ENCODE peak calls at places on chromosomes 7 and 10, in four cellular contexts. K, H, G and S are unnamed samples.

GRCh38 chr7:32892521-32893224 is 1.1 kb upstream of the KBTBD2 start:
- DNase-seq in K (no peak), H (peak), G (no peak), S (no peak)

GRCh38 chr10:23373156-23373555 is 28.6 kb upstream of the C10orf67 start:
- DNase-seq in K (no peak), H (no peak), G (no peak), S (no peak)

GRCh38 chr10:96850825-96851224 is 18.7 kb downstream of the LCOR start:
- DNase-seq in K (no peak), H (no peak), G (no peak), S (no peak)

GRCh38 chr7:30028749-30029635 is 780 bp downstream of the PLEKHA8 start:
- DNase-seq in K (no peak), H (no peak), G (peak), S (no peak)

GRCh38 chr10:36591436-36591835 is 534.0 kb upstream of the ANKRD30A start:
- DNase-seq in K (no peak), H (no peak), G (no peak), S (no peak)

GRCh38 chr10:72353028-72353962 is 1.4 kb downstream of the DNAJB12 start:
- DNase-seq in K (no peak), H (peak), G (no peak), S (no peak)

GRCh38 chr10:59949608-59950007 is 43.3 kb upstream of the CCDC6 start:
- DNase-seq in K (no peak), H (no peak), G (no peak), S (no peak)

GRCh38 chr10:1043532-1043995 is 5.4 kb downstream of the IDI1 start:
- DNase-seq in K (peak), H (no peak), G (no peak), S (no peak)

GRCh38 chr7:34019431-34019830 is 114.1 kb downstream of the BMPER start:
- DNase-seq in K (no peak), H (no peak), G (no peak), S (no peak)

GRCh38 chr7:33904680-33905388 is 505 bp upstream of the BMPER start:
- DNase-seq in K (no peak), H (peak), G (peak), S (peak)

GRCh38 chr10:29063806-29064644 is 224.8 kb upstream of the LYZL1 start:
- DNase-seq in K (no peak), H (no peak), G (peak), S (no peak)

GRCh38 chr10:106772957-106773356 is 391.5 kb downstream of the SORCS1 start:
- DNase-seq in K (no peak), H (no peak), G (no peak), S (no peak)

GRCh38 chr7:43954524-43955228 is 28.4 kb downstream of the UBE2D4 start:
- DNase-seq in K (peak), H (peak), G (peak), S (peak)

GRCh38 chr7:115561341-115562110 is 469.0 kb downstream of the TFEC start:
- DNase-seq in K (no peak), H (no peak), G (no peak), S (no peak)

GRCh38 chr7:44673771-44674170 is 67.3 kb downstream of the OGDH start:
- DNase-seq in K (no peak), H (no peak), G (no peak), S (no peak)

GRCh38 chr10:48748573-48748972 is 63.9 kb downstream of the WDFY4 start:
- DNase-seq in K (no peak), H (no peak), G (no peak), S (no peak)

GRCh38 chr10:48750991-48751390 is 66.3 kb downstream of the WDFY4 start:
- DNase-seq in K (no peak), H (no peak), G (no peak), S (no peak)

GRCh38 chr10:48749254-48749787 is 64.6 kb downstream of the WDFY4 start:
- DNase-seq in K (no peak), H (no peak), G (no peak), S (no peak)

GRCh38 chr10:48750019-48750418 is 65.3 kb downstream of the WDFY4 start:
- DNase-seq in K (no peak), H (no peak), G (no peak), S (no peak)

DNA sequence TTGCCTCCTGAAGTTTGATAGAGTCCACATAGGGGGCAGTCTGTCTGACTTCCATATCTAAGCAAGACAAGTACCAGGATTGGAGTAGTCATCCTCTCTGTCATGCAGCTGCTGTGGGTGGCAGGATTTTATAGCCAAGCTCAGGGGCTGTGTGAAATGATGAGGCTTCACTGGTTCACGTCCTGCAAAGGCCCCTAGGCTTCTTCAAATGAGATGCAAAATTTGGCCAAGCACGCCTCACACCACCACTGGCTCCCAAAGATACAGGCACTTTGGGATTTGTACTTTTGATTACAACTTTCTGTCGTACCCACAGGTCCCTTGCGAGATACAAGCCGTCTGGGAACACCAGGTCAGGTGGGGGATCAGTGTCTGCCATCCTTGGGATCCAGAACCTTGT is 67.1 kb downstream of the WDFY4 start:
- DNase-seq in K (no peak), H (no peak), G (no peak), S (no peak)
- TF ChIP-seq TAF1 in K (no peak), H (no peak), G (no peak), S (no peak)

DNA sequence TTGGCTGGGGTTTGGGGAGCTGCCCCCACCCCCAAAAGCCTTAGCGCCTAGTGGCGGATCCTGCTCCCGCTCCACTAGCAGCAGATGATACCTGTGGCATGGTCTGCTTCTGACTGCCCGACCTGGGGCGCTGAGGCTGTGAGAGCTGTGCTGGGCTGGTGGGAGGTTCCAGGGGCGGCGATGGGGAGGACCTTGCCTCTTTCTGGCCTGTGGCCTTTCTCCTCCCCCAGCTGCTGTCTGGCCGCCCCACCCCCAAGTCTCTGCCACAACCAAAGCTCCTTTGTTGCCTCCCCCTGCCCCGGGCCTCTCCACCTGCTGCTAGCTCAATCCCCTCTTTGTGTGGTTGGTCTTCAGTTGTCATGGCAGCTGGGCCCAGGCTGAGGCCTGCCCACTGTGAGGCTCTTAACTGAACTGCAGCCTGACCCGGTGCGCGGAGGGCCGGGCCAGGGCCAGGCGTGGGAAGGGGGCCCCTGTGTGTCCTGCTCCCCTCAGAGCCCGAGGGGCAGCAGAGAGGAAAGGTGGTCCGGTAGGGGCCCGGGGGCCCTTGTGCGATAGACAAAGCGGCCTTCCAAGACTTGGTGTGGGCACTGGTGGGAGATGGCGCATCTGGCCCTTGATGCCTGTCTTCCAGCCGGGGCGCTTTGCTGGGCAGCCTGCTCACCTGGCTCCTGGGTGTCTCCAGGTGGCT is 4.7 kb downstream of the ZNF775 start:
- DNase-seq in K (no peak), H (peak), G (peak), S (no peak)
- TF ChIP-seq TAF1 in K (no peak), H (no peak), G (peak), S (no peak)

GRCh38 chr10:62543566-62543965 is 169.4 kb downstream of the ZNF365 start:
- DNase-seq in K (no peak), H (no peak), G (no peak), S (no peak)

GRCh38 chr10:62543981-62544380 is 169.8 kb downstream of the ZNF365 start:
- DNase-seq in K (no peak), H (no peak), G (no peak), S (no peak)

GRCh38 chr10:62545155-62545554 is 171.0 kb downstream of the ZNF365 start:
- DNase-seq in K (no peak), H (no peak), G (no peak), S (no peak)

GRCh38 chr10:62541811-62542210 is 167.6 kb downstream of the ZNF365 start:
- DNase-seq in K (no peak), H (no peak), G (no peak), S (no peak)

DNA sequence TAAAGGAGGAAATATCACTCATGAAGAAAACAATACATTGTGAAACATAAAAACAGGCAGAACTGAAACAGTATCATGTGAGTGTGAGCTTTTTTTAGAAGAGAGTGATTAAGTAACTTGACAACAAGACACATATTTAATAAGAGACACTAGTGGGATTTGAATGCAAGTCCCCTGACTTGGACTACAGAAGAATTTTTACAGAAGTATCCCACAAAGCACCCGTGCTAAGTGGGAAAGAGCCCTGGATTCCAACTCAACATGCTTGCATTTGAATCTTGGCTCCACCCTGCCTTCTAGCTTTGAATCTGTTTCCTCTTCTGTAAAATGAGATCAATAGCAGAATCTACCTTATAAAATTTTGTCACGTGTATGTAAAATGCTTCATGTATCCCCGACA is 166.2 kb downstream of the ZNF365 start:
- DNase-seq in K (no peak), H (no peak), G (no peak), S (no peak)
- TF ChIP-seq TAF1 in K (no peak), H (no peak), G (no peak), S (no peak)

DNA sequence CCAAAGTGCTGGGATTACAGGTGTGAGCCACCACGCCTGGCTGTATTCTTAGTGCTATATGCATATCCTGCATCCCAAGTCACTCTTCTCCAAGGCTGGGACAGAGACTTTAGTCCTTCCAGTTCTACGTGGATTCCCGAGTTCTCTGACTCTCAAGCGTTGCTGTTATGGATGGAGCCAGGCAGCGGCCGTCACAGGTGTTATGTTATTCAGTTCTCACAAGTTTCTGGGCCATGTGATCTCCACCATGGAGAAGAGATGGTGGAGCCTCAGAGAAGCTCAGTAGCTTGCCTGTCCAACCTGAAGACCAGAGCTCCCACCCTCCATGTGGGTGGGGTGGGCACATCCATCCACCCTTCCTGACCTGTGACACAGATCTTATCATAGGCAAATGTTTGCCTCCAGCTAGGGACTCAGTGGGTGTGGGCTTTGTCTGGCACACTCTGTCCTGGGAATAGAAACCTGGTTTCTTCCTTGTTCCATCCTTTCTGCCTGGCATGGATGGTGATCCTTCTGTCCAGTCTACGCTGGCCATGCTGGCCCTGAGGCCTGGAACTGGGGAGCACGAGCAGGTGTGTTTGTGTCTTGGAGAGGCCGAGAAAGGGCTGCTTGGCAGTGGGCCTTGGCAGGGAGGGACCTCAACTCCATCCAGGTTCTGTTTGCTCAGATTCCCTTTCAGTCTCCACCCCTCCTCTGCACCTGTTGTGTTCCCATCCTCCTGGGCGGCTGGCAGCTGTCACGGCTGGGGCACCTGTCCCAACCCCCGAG is 55.3 kb downstream of the NEURL1 start:
- DNase-seq in K (no peak), H (peak), G (no peak), S (no peak)
- TF ChIP-seq TAF1 in K (no peak), H (no peak), G (no peak), S (no peak)

GRCh38 chr7:27210441-27211083 is 10.7 kb upstream of the HOXA13 start:
- DNase-seq in K (no peak), H (peak), G (no peak), S (peak)
- TF ChIP-seq TAF1 in K (no peak), H (no peak), G (no peak), S (no peak)

GRCh38 chr7:142012825-142013506 is 17.3 kb downstream of the MGAM start:
- DNase-seq in K (no peak), H (no peak), G (no peak), S (no peak)
- TF ChIP-seq TAF1 in K (no peak), H (no peak), G (no peak), S (no peak)